ENCODE peak calls at places on chromosomes 6 and 20, in nine cellular contexts. D is A549, E is ovary, L is stomach, Q is transverse colon, S is tibial nerve, C is GM12878, A is H1, U is SK-N-SH. B is an unnamed sample.
A peak's percentile ranks its signal among the peaks of the same experiment; 100 is the strongest.

GRCh38 chr6:45375449-45375848 is 2.3 kb downstream of the SUPT3H start:
- DNase-seq in D (no peak), E (no peak), L (no peak), Q (no peak), S (no peak), C (no peak), A (no peak), U (no peak), B (no peak)

GRCh38 chr6:25306379-25306778 is 27.2 kb downstream of the CARMIL1 start:
- DNase-seq in D (no peak), E (no peak), L (no peak), Q (no peak), S (no peak), C (no peak), A (no peak), U (no peak), B (no peak)

GRCh38 chr20:1381753-1382591 is 10.9 kb downstream of the FKBP1A start:
- DNase-seq in D (no peak), E (no peak), L (no peak), Q (no peak), S (no peak), C (no peak), A (no peak), U (no peak), B (no peak)

GRCh38 chr6:101114703-101115102 is 233.6 kb upstream of the ASCC3 start:
- DNase-seq in D (no peak), E (no peak), L (no peak), Q (no peak), S (no peak), C (no peak), A (no peak), U (peak; percentile 48), B (no peak)

GRCh38 chr20:8389381-8390368 is 257.6 kb downstream of the PLCB1 start:
- DNase-seq in D (peak; percentile 9), E (no peak), L (no peak), Q (no peak), S (no peak), C (no peak), A (no peak), U (peak; percentile 27), B (no peak)

GRCh38 chr6:147283460-147283859 is 79.2 kb downstream of the STXBP5 start:
- DNase-seq in D (no peak), E (no peak), L (no peak), Q (peak; percentile 10), S (no peak), C (no peak), A (no peak), U (no peak), B (no peak)

GRCh38 chr6:168301648-168302398 is 17.8 kb downstream of the DACT2 start:
- DNase-seq in D (peak; percentile 16), E (no peak), L (no peak), Q (peak; percentile 44), S (no peak), C (no peak), A (no peak), U (no peak), B (no peak)

GRCh38 chr6:137094411-137095008 is 49.7 kb upstream of the IL20RA start:
- DNase-seq in D (peak; percentile 46), E (peak; percentile 69), L (peak; percentile 47), Q (peak; percentile 56), S (peak; percentile 71), C (peak; percentile 91), A (no peak), U (peak; percentile 56), B (peak; percentile 75)

GRCh38 chr6:18551228-18551627 is 164.1 kb downstream of the RNF144B start:
- DNase-seq in D (no peak), E (no peak), L (no peak), Q (no peak), S (no peak), C (no peak), A (no peak), U (no peak), B (no peak)

GRCh38 chr20:62535282-62535811 is 59.6 kb upstream of the GATA5 start:
- DNase-seq in D (no peak), E (no peak), L (no peak), Q (no peak), S (no peak), C (no peak), A (no peak), U (peak; percentile 65), B (no peak)

GRCh38 chr6:81093046-81093445 is 659.4 kb downstream of the TENT5A start:
- DNase-seq in D (no peak), E (no peak), L (no peak), Q (no peak), S (no peak), C (no peak), A (no peak), U (no peak), B (no peak)

GRCh38 chr20:42549496-42549895 is 640.2 kb downstream of the PTPRT start:
- DNase-seq in D (no peak), E (no peak), L (no peak), Q (no peak), S (no peak), C (no peak), A (no peak), U (no peak), B (no peak)

GRCh38 chr20:60559462-60559861 is 601.2 kb downstream of the CDH26 start:
- DNase-seq in D (no peak), E (no peak), L (no peak), Q (no peak), S (no peak), C (no peak), A (no peak), U (no peak), B (no peak)

GRCh38 chr6:55069132-55069781 is 105.1 kb upstream of the HCRTR2 start:
- DNase-seq in D (peak; percentile 4), E (no peak), L (peak; percentile 32), Q (peak; percentile 36), S (no peak), C (no peak), A (peak; percentile 2), U (peak; percentile 11), B (no peak)

GRCh38 chr6:14863896-14864850 is 381.7 kb upstream of the JARID2 start:
- DNase-seq in D (no peak), E (no peak), L (no peak), Q (no peak), S (no peak), C (no peak), A (no peak), U (no peak), B (no peak)

GRCh38 chr6:34982424-34982852 is 93.4 kb downstream of the ANKS1A start:
- DNase-seq in D (peak; percentile 18), E (no peak), L (no peak), Q (no peak), S (no peak), C (no peak), A (no peak), U (no peak), B (no peak)

GRCh38 chr6:150142304-150142656 is 564 bp upstream of the PPP1R14C start:
- DNase-seq in D (no peak), E (no peak), L (no peak), Q (peak; percentile 47), S (no peak), C (no peak), A (no peak), U (no peak), B (no peak)

GRCh38 chr6:43973351-43973750 is 153.9 kb downstream of the MRPL14 start:
- DNase-seq in D (no peak), E (no peak), L (peak; percentile 78), Q (no peak), S (no peak), C (no peak), A (no peak), U (no peak), B (no peak)

GRCh38 chr20:45765980-45766379 is 25.7 kb downstream of the WFDC3 start:
- DNase-seq in D (no peak), E (no peak), L (no peak), Q (no peak), S (no peak), C (no peak), A (no peak), U (no peak), B (no peak)

GRCh38 chr6:69179681-69180080 is 544.6 kb downstream of the ADGRB3 start:
- DNase-seq in D (no peak), E (no peak), L (no peak), Q (no peak), S (no peak), C (no peak), A (no peak), U (no peak), B (no peak)

GRCh38 chr6:170232186-170233002 is 58.5 kb downstream of the DLL1 start:
- DNase-seq in D (no peak), E (no peak), L (no peak), Q (no peak), S (no peak), C (no peak), A (no peak), U (no peak), B (no peak)

GRCh38 chr6:35040398-35040797 is 100.7 kb downstream of the TCP11 start:
- DNase-seq in D (no peak), E (no peak), L (no peak), Q (no peak), S (no peak), C (no peak), A (no peak), U (no peak), B (no peak)

GRCh38 chr20:32320305-32320704 is 37.8 kb upstream of the ASXL1 start:
- DNase-seq in D (no peak), E (no peak), L (no peak), Q (no peak), S (no peak), C (no peak), A (no peak), U (no peak), B (no peak)

GRCh38 chr20:19915111-19915798 is 101.9 kb upstream of the NAA20 start:
- DNase-seq in D (no peak), E (no peak), L (no peak), Q (no peak), S (no peak), C (no peak), A (no peak), U (no peak), B (no peak)
- H3K4me1 ChIP-seq in D (peaks cover 28% of the 10 kb centered on the region), E (peaks cover 5% of the 10 kb centered on the region), L (peaks cover 21% of the 10 kb centered on the region), Q (peaks cover 3% of the 10 kb centered on the region), S (peaks cover 66% of the 10 kb centered on the region), C (peaks cover 71% of the 10 kb centered on the region), A (no peaks in the 10 kb centered on the region), U (peaks cover 7% of the 10 kb centered on the region), B (no peaks in the 10 kb centered on the region)

GRCh38 chr20:37904845-37905244 is 1.9 kb downstream of the VSTM2L start:
- DNase-seq in D (no peak), E (no peak), L (no peak), Q (no peak), S (no peak), C (no peak), A (no peak), U (no peak), B (no peak)
- H3K4me3 ChIP-seq in D (no peak overlapping the region), E (no peak overlapping the region), L (peak overlapping the region; percentile 53), Q (no peak overlapping the region), S (no peak overlapping the region), C (no peak overlapping the region), A (no peak overlapping the region), U (no peak overlapping the region), B (no peak overlapping the region)

GRCh38 chr20:35199696-35200095 is 26.8 kb upstream of the MMP24 start:
- DNase-seq in D (no peak), E (no peak), L (no peak), Q (no peak), S (no peak), C (no peak), A (no peak), U (no peak), B (no peak)
- TF ChIP-seq EP300 in D (no peak), E (no peak), L (no peak), Q (no peak), S (no peak), C (no peak), A (no peak), U (no peak), B (no peak)

GRCh38 chr20:24109008-24109407 is 120.4 kb upstream of the GGTLC1 start:
- DNase-seq in D (no peak), E (no peak), L (peak; percentile 28), Q (peak; percentile 13), S (no peak), C (no peak), A (no peak), U (no peak), B (no peak)
- H3K4me1 ChIP-seq in D (peaks cover 7% of the 10 kb centered on the region), E (no peaks in the 10 kb centered on the region), L (no peaks in the 10 kb centered on the region), Q (no peaks in the 10 kb centered on the region), S (no peaks in the 10 kb centered on the region), C (no peaks in the 10 kb centered on the region), A (no peaks in the 10 kb centered on the region), U (peaks cover 12% of the 10 kb centered on the region), B (no peaks in the 10 kb centered on the region)

B was measured in sigmoid colon.